ENCODE peak calls at places on chromosome 6, in eight cellular contexts. E is thoracic aorta, W is neural progenitor cell, S is AG09319, U is testis, H is ovary, Q is heart left ventricle, O is body of pancreas. X is an unnamed sample.

GRCh38 chr6:89412071-89413005 is at the start of gene RRAGD:
- DNase-seq in U (peak; percentile 86), H (peak; percentile 34), Q (peak; percentile 75), W (peak; percentile 79), E (peak; percentile 28), S (no peak), O (peak; percentile 87), X (no peak)

GRCh38 chr6:128367437-128367836 is 153.0 kb downstream of the PTPRK start:
- DNase-seq in S (no peak), H (no peak), W (no peak), U (no peak), E (no peak), Q (no peak), O (no peak), X (no peak)

GRCh38 chr6:167292301-167293087 is 1.4 kb downstream of the UNC93A start:
- DNase-seq in E (no peak), S (no peak), U (no peak), Q (no peak), O (no peak), H (no peak), W (no peak), X (no peak)

GRCh38 chr6:145561095-145561820 is 174.1 kb downstream of the EPM2A start:
- DNase-seq in U (no peak), E (no peak), H (no peak), Q (no peak), S (no peak), O (no peak), W (no peak), X (no peak)

GRCh38 chr6:147161974-147162495 is 42.2 kb upstream of the STXBP5 start:
- DNase-seq in W (no peak), E (no peak), O (no peak), Q (no peak), S (no peak), H (no peak), U (no peak), X (peak; percentile 84)

GRCh38 chr6:148818939-148819575 is 72.2 kb downstream of the UST start:
- DNase-seq in O (no peak), W (peak; percentile 61), U (no peak), E (no peak), Q (no peak), S (peak; percentile 29), H (no peak), X (peak; percentile 33)

GRCh38 chr6:47105469-47106188 is 63.5 kb upstream of the ADGRF1 start:
- DNase-seq in E (no peak), Q (no peak), S (no peak), W (no peak), O (no peak), U (no peak), H (no peak), X (no peak)

GRCh38 chr6:158518196-158519127 is 41.4 kb upstream of the TMEM181 start:
- DNase-seq in W (peak; percentile 82), Q (peak; percentile 38), U (peak; percentile 66), S (peak; percentile 61), H (peak; percentile 28), O (peak; percentile 76), E (no peak), X (peak; percentile 89)

GRCh38 chr6:38302081-38302480 is 337.6 kb downstream of the BTBD9 start:
- DNase-seq in U (no peak), E (no peak), W (no peak), S (no peak), O (no peak), H (no peak), Q (no peak), X (no peak)

GRCh38 chr6:6313012-6313411 is 7.5 kb downstream of the F13A1 start:
- DNase-seq in O (no peak), W (no peak), Q (no peak), U (no peak), S (no peak), E (no peak), H (no peak), X (no peak)

GRCh38 chr6:71446084-71446869 is 157.7 kb downstream of the OGFRL1 start:
- DNase-seq in O (no peak), S (no peak), W (no peak), E (no peak), Q (no peak), U (no peak), H (no peak), X (no peak)

GRCh38 chr6:151448623-151449022 is 3.3 kb downstream of the RMND1 start:
- DNase-seq in O (no peak), S (no peak), U (no peak), Q (no peak), H (no peak), E (no peak), W (peak; percentile 9), X (no peak)
- TF ChIP-seq CTCF in O (no peak), S (no peak), U (no peak), Q (no peak), H (no peak), E (no peak), W (no peak), X (no peak)

GRCh38 chr6:100462396-100462795 is 2.3 kb downstream of the SIM1 start:
- DNase-seq in U (no peak), H (no peak), E (no peak), S (no peak), Q (no peak), W (no peak), O (no peak), X (no peak)

GRCh38 chr6:100461920-100462295 is 2.8 kb downstream of the SIM1 start:
- DNase-seq in O (no peak), Q (no peak), E (no peak), S (no peak), W (no peak), U (no peak), H (no peak), X (no peak)

GRCh38 chr6:100461273-100461919 is 3.3 kb downstream of the SIM1 start:
- DNase-seq in O (peak; percentile 42), W (peak; percentile 75), E (no peak), H (no peak), U (no peak), S (no peak), Q (no peak), X (peak; percentile 42)

GRCh38 chr6:100459291-100459690 is 5.4 kb downstream of the SIM1 start:
- DNase-seq in W (no peak), Q (no peak), U (no peak), O (no peak), E (no peak), S (no peak), H (no peak), X (no peak)

GRCh38 chr6:100460650-100461204 is 4.0 kb downstream of the SIM1 start:
- DNase-seq in E (no peak), U (no peak), Q (no peak), W (peak; percentile 71), O (no peak), S (no peak), H (no peak), X (peak; percentile 26)
- TF ChIP-seq CTCF in E (peak; percentile 3), U (no peak), Q (peak; percentile 11), W (peak; percentile 89), O (peak; percentile 42), S (peak; percentile 8), H (no peak), X (peak; percentile 27)

GRCh38 chr6:114453737-114454276 is 111.0 kb upstream of the HS3ST5 start:
- DNase-seq in W (no peak), E (no peak), U (no peak), H (no peak), Q (no peak), O (no peak), S (no peak), X (no peak)
- TF ChIP-seq CTCF in W (no peak), E (no peak), U (no peak), H (no peak), Q (no peak), O (no peak), S (no peak), X (no peak)

DNA sequence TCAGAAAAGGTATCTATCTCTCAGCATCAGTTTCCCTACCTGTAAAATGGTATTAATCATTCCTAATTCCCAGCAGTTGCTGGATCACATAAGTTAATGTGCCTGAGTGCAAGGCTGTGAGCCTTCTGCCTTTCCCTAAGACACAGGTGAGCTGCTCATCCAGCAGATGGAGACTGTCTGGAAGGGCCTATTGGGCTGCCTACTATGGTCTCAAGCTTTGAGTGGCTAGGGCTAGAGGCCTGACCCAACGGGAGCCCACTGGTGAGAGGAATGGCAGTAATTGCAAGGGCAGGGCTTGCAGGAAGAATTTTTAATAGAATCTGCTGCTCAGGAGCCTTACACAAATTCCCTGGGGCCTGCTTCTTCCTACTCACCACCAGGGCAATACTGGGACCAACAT is 4.3 kb downstream of the KHDC1 start:
- DNase-seq in S (no peak), O (no peak), W (no peak), E (no peak), H (no peak), Q (no peak), U (no peak), X (no peak)
- TF ChIP-seq CTCF in S (no peak), O (no peak), W (no peak), E (no peak), H (no peak), Q (no peak), U (no peak), X (no peak)

DNA sequence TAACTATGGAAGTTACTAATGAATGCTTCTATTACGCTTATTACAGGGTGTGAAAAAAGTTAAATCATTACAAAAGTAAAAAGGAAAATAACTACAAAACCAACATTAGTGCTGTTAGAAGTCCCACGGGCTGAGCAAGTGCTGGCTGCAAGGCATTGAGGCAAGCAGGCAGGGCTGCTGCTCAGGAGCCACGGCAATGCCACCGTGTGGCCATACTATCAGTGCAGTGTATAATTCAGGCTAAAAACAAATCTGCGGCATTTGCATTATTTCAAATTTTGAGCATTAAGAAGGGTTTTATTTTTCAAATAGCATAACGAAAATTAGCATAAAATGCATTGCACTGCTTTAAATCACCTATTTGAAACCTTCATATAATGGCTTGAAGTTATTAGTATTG is 17.1 kb downstream of the IFNGR1 start:
- DNase-seq in Q (peak; percentile 27), S (no peak), W (no peak), H (no peak), U (no peak), O (no peak), E (no peak), X (no peak)
- TF ChIP-seq CTCF in Q (peak; percentile 61), S (peak; percentile 40), W (peak; percentile 21), H (no peak), U (no peak), O (peak; percentile 30), E (no peak), X (no peak)

DNA sequence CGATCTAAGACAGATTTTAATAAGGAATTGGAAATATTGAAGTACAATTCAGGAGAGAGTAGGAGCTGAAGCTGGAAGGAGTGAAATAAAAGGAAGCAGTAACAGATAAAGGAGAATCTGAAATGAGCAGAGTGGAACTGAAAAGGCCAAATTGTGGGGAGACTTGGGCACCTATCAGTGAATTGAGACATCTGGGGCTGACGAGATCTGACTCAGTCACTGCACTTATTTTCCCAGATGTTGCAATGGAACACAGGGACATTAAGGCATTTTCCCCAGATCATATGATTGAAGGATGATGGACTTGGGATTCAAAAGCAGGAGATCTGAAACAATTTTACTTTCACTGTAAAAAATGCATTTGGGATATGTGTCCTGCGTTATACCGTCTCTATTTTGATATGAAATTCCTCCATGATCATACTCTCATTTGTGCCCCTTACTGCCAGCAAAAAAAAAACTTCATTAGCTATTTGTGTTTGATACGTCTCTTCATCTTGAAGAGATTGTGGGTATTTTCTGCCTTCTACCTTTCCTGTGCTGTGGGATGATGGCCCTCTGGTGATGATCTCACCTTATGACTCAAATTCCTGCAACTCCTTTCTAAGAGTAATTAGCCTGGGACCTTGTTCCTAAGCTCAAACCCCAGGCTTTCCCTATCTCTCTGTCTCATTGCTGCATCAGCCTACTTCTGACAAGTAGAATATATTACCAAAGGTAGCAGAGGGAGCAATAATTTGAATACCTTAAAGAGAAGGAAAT is 278.5 kb upstream of the MAN1A1 start:
- DNase-seq in H (no peak), E (no peak), Q (no peak), O (peak; percentile 30), W (no peak), S (no peak), U (no peak), X (peak; percentile 45)
- TF ChIP-seq CTCF in H (no peak), E (no peak), Q (no peak), O (no peak), W (no peak), S (no peak), U (no peak), X (no peak)